ENCODE peak calls at places on chromosomes 11 and 22, in six cellular contexts. C is amniotic stem cell; N is skeletal muscle cell; X is activated effector memory CD4-positive, alpha-beta T cell treated with Interleukin-2 at 50 U/mL for 16 hours; M is NCI-H1105; Y is AG08395. B is an unnamed sample.

GRCh38 chr22:49018601-49019000 is 809.1 kb downstream of the BRD1 start:
- DNase-seq in C (no peak), N (no peak), X (no peak), M (no peak), Y (no peak), B (no peak)

GRCh38 chr11:111762526-111762925 is 3.7 kb downstream of the PPP2R1B start:
- DNase-seq in C (no peak), N (no peak), X (no peak), M (no peak), Y (no peak), B (no peak)

GRCh38 chr22:20948450-20948849 is 18.6 kb upstream of the AIFM3 start:
- DNase-seq in C (no peak), N (no peak), X (no peak), M (no peak), Y (no peak), B (no peak)

GRCh38 chr22:39989633-39990032 is 5.1 kb upstream of the FAM83F start:
- DNase-seq in C (no peak), N (no peak), X (no peak), M (no peak), Y (no peak), B (no peak)

GRCh38 chr11:134481135-134481534 is 69.1 kb upstream of the B3GAT1 start:
- DNase-seq in C (no peak), N (no peak), X (no peak), M (no peak), Y (no peak), B (no peak)

GRCh38 chr11:28058333-28058732 is 49.6 kb downstream of the KIF18A start:
- DNase-seq in C (no peak), N (no peak), X (no peak), M (no peak), Y (no peak), B (no peak)

GRCh38 chr11:68003846-68004550 is at the start of gene UNC93B1:
- DNase-seq in C (peak; percentile 39), N (no peak), X (peak; percentile 77), M (peak; percentile 46), Y (peak; percentile 89), B (no peak)

GRCh38 chr11:1597331-1597741 is 758 bp downstream of the KRTAP5-2 start:
- DNase-seq in C (no peak), N (no peak), X (no peak), M (no peak), Y (no peak), B (no peak)

GRCh38 chr11:18705651-18706281 is 7.2 kb downstream of the TMEM86A start:
- DNase-seq in C (no peak), N (no peak), X (no peak), M (peak; percentile 26), Y (no peak), B (no peak)

GRCh38 chr11:130601141-130601540 is 152.7 kb downstream of the ADAMTS15 start:
- DNase-seq in C (no peak), N (no peak), X (no peak), M (no peak), Y (peak; percentile 81), B (peak; percentile 84)

GRCh38 chr11:131739243-131739882 is 368.9 kb downstream of the NTM start:
- DNase-seq in C (no peak), N (no peak), X (no peak), M (no peak), Y (no peak), B (no peak)

GRCh38 chr11:33997473-33998347 is 53.8 kb upstream of the CAPRIN1 start:
- DNase-seq in C (no peak), N (no peak), X (no peak), M (no peak), Y (no peak), B (no peak)

GRCh38 chr11:12377824-12378593 is 638 bp downstream of the PARVA start:
- DNase-seq in C (peak; percentile 77), N (no peak), X (peak; percentile 14), M (peak; percentile 59), Y (peak; percentile 79), B (no peak)

GRCh38 chr11:116144387-116144958 is 628.3 kb downstream of the BUD13 start:
- DNase-seq in C (no peak), N (no peak), X (no peak), M (no peak), Y (no peak), B (no peak)

GRCh38 chr11:1573847-1574255 is 1.8 kb upstream of the DUSP8 start:
- DNase-seq in C (no peak), N (no peak), X (no peak), M (peak; percentile 75), Y (no peak), B (no peak)

GRCh38 chr11:62497132-62497915 is 49.3 kb downstream of the AHNAK start:
- DNase-seq in C (no peak), N (no peak), X (no peak), M (peak; percentile 4), Y (peak; percentile 58), B (no peak)

GRCh38 chr11:7890417-7891179 is 40.5 kb downstream of the OR10A6 start:
- DNase-seq in C (no peak), N (no peak), X (no peak), M (no peak), Y (no peak), B (no peak)

GRCh38 chr11:134032501-134033091 is 36.3 kb upstream of the JAM3 start:
- DNase-seq in C (no peak), N (no peak), X (no peak), M (no peak), Y (peak; percentile 35), B (no peak)

GRCh38 chr22:38313384-38313955 is 3.8 kb downstream of the CSNK1E start:
- DNase-seq in C (peak; percentile 67), N (peak; percentile 92), X (no peak), M (no peak), Y (peak; percentile 79), B (peak; percentile 77)

GRCh38 chr11:61027141-61027840 is 55.8 kb downstream of the CD6 start:
- DNase-seq in C (no peak), N (no peak), X (peak; percentile 25), M (no peak), Y (no peak), B (no peak)

GRCh38 chr11:44036811-44037657 is 10.7 kb upstream of the ACCSL start:
- DNase-seq in C (peak; percentile 78), N (peak; percentile 55), X (no peak), M (peak; percentile 3), Y (peak; percentile 89), B (peak; percentile 57)

GRCh38 chr11:57604289-57605010 is 7.0 kb downstream of the SERPING1 start:
- DNase-seq in C (no peak), N (no peak), X (no peak), M (no peak), Y (no peak), B (no peak)

GRCh38 chr11:1202154-1202775 is 20.6 kb upstream of the MUC5B start:
- DNase-seq in C (no peak), N (no peak), X (no peak), M (no peak), Y (peak; percentile 40), B (no peak)

GRCh38 chr11:2480874-2481220 is 36.0 kb downstream of the KCNQ1 start:
- DNase-seq in C (no peak), N (no peak), X (no peak), M (no peak), Y (no peak), B (no peak)

GRCh38 chr22:45341503-45341902 is 31.8 kb downstream of the FAM118A start:
- DNase-seq in C (no peak), N (no peak), X (peak; percentile 20), M (no peak), Y (no peak), B (no peak)

B was measured in smooth muscle cell of the brain vasculature.